ENCODE peak calls at places on chromosomes 4 and X, in eight cellular contexts. One of them, this sample, is unnamed.

GRCh38 chr4:1786544-1787362 is 6.3 kb upstream of the FGFR3 start:
- DNase-seq in SK-MEL-5: no peak
- DNase-seq in transverse colon: no peak
- DNase-seq in ureter: no peak
- DNase-seq in heart right ventricle: no peak
- DNase-seq in activated CD8-positive, alpha-beta T cell treated with anti-CD3 and anti-CD28 coated beads, Interleukin-2, amount 10 ng/mL, durations not matched to agents 7 days and 5 days: no peak
- DNase-seq in ELF-1: no peak
- DNase-seq in NCI-H2081: no peak
- DNase-seq in this sample: no peak

GRCh38 chrX:87664381-87664780 is 146.8 kb downstream of the KLHL4 start:
- DNase-seq in SK-MEL-5: peak
- DNase-seq in transverse colon: no peak
- DNase-seq in ureter: no peak
- DNase-seq in heart right ventricle: no peak
- DNase-seq in activated CD8-positive, alpha-beta T cell treated with anti-CD3 and anti-CD28 coated beads, Interleukin-2, amount 10 ng/mL, durations not matched to agents 7 days and 5 days: no peak
- DNase-seq in ELF-1: no peak
- DNase-seq in NCI-H2081: peak
- DNase-seq in this sample: no peak

GRCh38 chrX:31260351-31260750 is 188.5 kb upstream of the FTHL17 start:
- DNase-seq in SK-MEL-5: no peak
- DNase-seq in transverse colon: no peak
- DNase-seq in ureter: no peak
- DNase-seq in heart right ventricle: no peak
- DNase-seq in activated CD8-positive, alpha-beta T cell treated with anti-CD3 and anti-CD28 coated beads, Interleukin-2, amount 10 ng/mL, durations not matched to agents 7 days and 5 days: no peak
- DNase-seq in ELF-1: no peak
- DNase-seq in NCI-H2081: no peak
- DNase-seq in this sample: no peak

GRCh38 chr4:139219450-139220055 is 42.5 kb upstream of the ELF2 start:
- DNase-seq in SK-MEL-5: no peak
- DNase-seq in transverse colon: no peak
- DNase-seq in ureter: no peak
- DNase-seq in heart right ventricle: no peak
- DNase-seq in activated CD8-positive, alpha-beta T cell treated with anti-CD3 and anti-CD28 coated beads, Interleukin-2, amount 10 ng/mL, durations not matched to agents 7 days and 5 days: no peak
- DNase-seq in ELF-1: no peak
- DNase-seq in NCI-H2081: no peak
- DNase-seq in this sample: no peak

GRCh38 chrX:129905787-129906580 is at the start of gene UTP14A:
- DNase-seq in SK-MEL-5: peak
- DNase-seq in transverse colon: peak
- DNase-seq in ureter: peak
- DNase-seq in heart right ventricle: peak
- DNase-seq in activated CD8-positive, alpha-beta T cell treated with anti-CD3 and anti-CD28 coated beads, Interleukin-2, amount 10 ng/mL, durations not matched to agents 7 days and 5 days: peak
- DNase-seq in ELF-1: peak
- DNase-seq in NCI-H2081: peak
- DNase-seq in this sample: peak

GRCh38 chr4:128810871-128811570 is 1.5 kb downstream of the JADE1 start:
- DNase-seq in SK-MEL-5: peak
- DNase-seq in transverse colon: peak
- DNase-seq in ureter: peak
- DNase-seq in heart right ventricle: peak
- DNase-seq in activated CD8-positive, alpha-beta T cell treated with anti-CD3 and anti-CD28 coated beads, Interleukin-2, amount 10 ng/mL, durations not matched to agents 7 days and 5 days: peak
- DNase-seq in ELF-1: peak
- DNase-seq in NCI-H2081: peak
- DNase-seq in this sample: peak

GRCh38 chrX:87621697-87622096 is 104.1 kb downstream of the KLHL4 start:
- DNase-seq in SK-MEL-5: peak
- DNase-seq in transverse colon: no peak
- DNase-seq in ureter: no peak
- DNase-seq in heart right ventricle: peak
- DNase-seq in activated CD8-positive, alpha-beta T cell treated with anti-CD3 and anti-CD28 coated beads, Interleukin-2, amount 10 ng/mL, durations not matched to agents 7 days and 5 days: no peak
- DNase-seq in ELF-1: no peak
- DNase-seq in NCI-H2081: no peak
- DNase-seq in this sample: no peak

GRCh38 chr4:132818091-132818490 is 331.0 kb upstream of the PCDH10 start:
- DNase-seq in SK-MEL-5: peak
- DNase-seq in transverse colon: no peak
- DNase-seq in ureter: no peak
- DNase-seq in heart right ventricle: no peak
- DNase-seq in activated CD8-positive, alpha-beta T cell treated with anti-CD3 and anti-CD28 coated beads, Interleukin-2, amount 10 ng/mL, durations not matched to agents 7 days and 5 days: no peak
- DNase-seq in ELF-1: peak
- DNase-seq in NCI-H2081: no peak
- DNase-seq in this sample: peak

GRCh38 chr4:7663075-7663541 is 228.4 kb upstream of the PSAPL1 start:
- DNase-seq in SK-MEL-5: no peak
- DNase-seq in transverse colon: no peak
- DNase-seq in ureter: no peak
- DNase-seq in heart right ventricle: no peak
- DNase-seq in activated CD8-positive, alpha-beta T cell treated with anti-CD3 and anti-CD28 coated beads, Interleukin-2, amount 10 ng/mL, durations not matched to agents 7 days and 5 days: peak
- DNase-seq in ELF-1: no peak
- DNase-seq in NCI-H2081: no peak
- DNase-seq in this sample: no peak

GRCh38 chr4:138887341-138887740 is 128.2 kb upstream of the NOCT start:
- DNase-seq in SK-MEL-5: no peak
- DNase-seq in transverse colon: no peak
- DNase-seq in ureter: no peak
- DNase-seq in heart right ventricle: no peak
- DNase-seq in activated CD8-positive, alpha-beta T cell treated with anti-CD3 and anti-CD28 coated beads, Interleukin-2, amount 10 ng/mL, durations not matched to agents 7 days and 5 days: no peak
- DNase-seq in ELF-1: no peak
- DNase-seq in NCI-H2081: no peak
- DNase-seq in this sample: no peak

GRCh38 chr4:7687796-7688195 is 251.9 kb downstream of the AFAP1 start:
- DNase-seq in SK-MEL-5: no peak
- DNase-seq in transverse colon: no peak
- DNase-seq in ureter: no peak
- DNase-seq in heart right ventricle: no peak
- DNase-seq in activated CD8-positive, alpha-beta T cell treated with anti-CD3 and anti-CD28 coated beads, Interleukin-2, amount 10 ng/mL, durations not matched to agents 7 days and 5 days: no peak
- DNase-seq in ELF-1: no peak
- DNase-seq in NCI-H2081: no peak
- DNase-seq in this sample: no peak

GRCh38 chrX:56233100-56233499 is 944 bp downstream of the KLF8 start:
- DNase-seq in SK-MEL-5: no peak
- DNase-seq in transverse colon: no peak
- DNase-seq in ureter: no peak
- DNase-seq in heart right ventricle: no peak
- DNase-seq in activated CD8-positive, alpha-beta T cell treated with anti-CD3 and anti-CD28 coated beads, Interleukin-2, amount 10 ng/mL, durations not matched to agents 7 days and 5 days: no peak
- DNase-seq in ELF-1: no peak
- DNase-seq in NCI-H2081: no peak
- DNase-seq in this sample: no peak

GRCh38 chr4:80182237-80182866 is 15.0 kb upstream of the PRDM8 start:
- DNase-seq in SK-MEL-5: no peak
- DNase-seq in transverse colon: no peak
- DNase-seq in ureter: no peak
- DNase-seq in heart right ventricle: no peak
- DNase-seq in activated CD8-positive, alpha-beta T cell treated with anti-CD3 and anti-CD28 coated beads, Interleukin-2, amount 10 ng/mL, durations not matched to agents 7 days and 5 days: peak
- DNase-seq in ELF-1: no peak
- DNase-seq in NCI-H2081: no peak
- DNase-seq in this sample: no peak

GRCh38 chr4:25757452-25757851 is 101.8 kb downstream of the SLC34A2 start:
- DNase-seq in SK-MEL-5: no peak
- DNase-seq in transverse colon: no peak
- DNase-seq in ureter: no peak
- DNase-seq in heart right ventricle: no peak
- DNase-seq in activated CD8-positive, alpha-beta T cell treated with anti-CD3 and anti-CD28 coated beads, Interleukin-2, amount 10 ng/mL, durations not matched to agents 7 days and 5 days: no peak
- DNase-seq in ELF-1: no peak
- DNase-seq in NCI-H2081: no peak
- DNase-seq in this sample: no peak

GRCh38 chr4:139655116-139655515 is 10.5 kb upstream of the MGST2 start:
- DNase-seq in SK-MEL-5: peak
- DNase-seq in transverse colon: no peak
- DNase-seq in ureter: no peak
- DNase-seq in heart right ventricle: no peak
- DNase-seq in activated CD8-positive, alpha-beta T cell treated with anti-CD3 and anti-CD28 coated beads, Interleukin-2, amount 10 ng/mL, durations not matched to agents 7 days and 5 days: no peak
- DNase-seq in ELF-1: peak
- DNase-seq in NCI-H2081: peak
- DNase-seq in this sample: no peak

GRCh38 chr4:88275949-88276515 is 8.3 kb downstream of the PPM1K start:
- DNase-seq in SK-MEL-5: no peak
- DNase-seq in transverse colon: no peak
- DNase-seq in ureter: no peak
- DNase-seq in heart right ventricle: no peak
- DNase-seq in activated CD8-positive, alpha-beta T cell treated with anti-CD3 and anti-CD28 coated beads, Interleukin-2, amount 10 ng/mL, durations not matched to agents 7 days and 5 days: no peak
- DNase-seq in ELF-1: no peak
- DNase-seq in NCI-H2081: no peak
- DNase-seq in this sample: no peak

GRCh38 chr4:183035726-183036415 is 63.2 kb upstream of the WWC2 start:
- DNase-seq in SK-MEL-5: no peak
- DNase-seq in transverse colon: no peak
- DNase-seq in ureter: no peak
- DNase-seq in heart right ventricle: no peak
- DNase-seq in activated CD8-positive, alpha-beta T cell treated with anti-CD3 and anti-CD28 coated beads, Interleukin-2, amount 10 ng/mL, durations not matched to agents 7 days and 5 days: no peak
- DNase-seq in ELF-1: peak
- DNase-seq in NCI-H2081: no peak
- DNase-seq in this sample: no peak

GRCh38 chr4:184624972-184625554 is 24.2 kb downstream of the CASP3 start:
- DNase-seq in SK-MEL-5: no peak
- DNase-seq in transverse colon: no peak
- DNase-seq in ureter: no peak
- DNase-seq in heart right ventricle: no peak
- DNase-seq in activated CD8-positive, alpha-beta T cell treated with anti-CD3 and anti-CD28 coated beads, Interleukin-2, amount 10 ng/mL, durations not matched to agents 7 days and 5 days: no peak
- DNase-seq in ELF-1: no peak
- DNase-seq in NCI-H2081: no peak
- DNase-seq in this sample: no peak

GRCh38 chr4:93303440-93303839 is 525.1 kb upstream of the ATOH1 start:
- DNase-seq in SK-MEL-5: no peak
- DNase-seq in transverse colon: no peak
- DNase-seq in ureter: no peak
- DNase-seq in heart right ventricle: no peak
- DNase-seq in activated CD8-positive, alpha-beta T cell treated with anti-CD3 and anti-CD28 coated beads, Interleukin-2, amount 10 ng/mL, durations not matched to agents 7 days and 5 days: no peak
- DNase-seq in ELF-1: no peak
- DNase-seq in NCI-H2081: no peak
- DNase-seq in this sample: no peak

GRCh38 chr4:3688018-3688998 is 77.9 kb upstream of the ADRA2C start:
- DNase-seq in SK-MEL-5: no peak
- DNase-seq in transverse colon: no peak
- DNase-seq in ureter: no peak
- DNase-seq in heart right ventricle: no peak
- DNase-seq in activated CD8-positive, alpha-beta T cell treated with anti-CD3 and anti-CD28 coated beads, Interleukin-2, amount 10 ng/mL, durations not matched to agents 7 days and 5 days: no peak
- DNase-seq in ELF-1: no peak
- DNase-seq in NCI-H2081: no peak
- DNase-seq in this sample: no peak

GRCh38 chr4:142473218-142473959 is 372.7 kb downstream of the INPP4B start:
- DNase-seq in SK-MEL-5: peak
- DNase-seq in transverse colon: peak
- DNase-seq in ureter: no peak
- DNase-seq in heart right ventricle: peak
- DNase-seq in activated CD8-positive, alpha-beta T cell treated with anti-CD3 and anti-CD28 coated beads, Interleukin-2, amount 10 ng/mL, durations not matched to agents 7 days and 5 days: no peak
- DNase-seq in ELF-1: no peak
- DNase-seq in NCI-H2081: no peak
- DNase-seq in this sample: no peak

GRCh38 chr4:16513876-16514275 is 287.6 kb upstream of the TAPT1 start:
- DNase-seq in SK-MEL-5: no peak
- DNase-seq in transverse colon: no peak
- DNase-seq in ureter: no peak
- DNase-seq in heart right ventricle: no peak
- DNase-seq in activated CD8-positive, alpha-beta T cell treated with anti-CD3 and anti-CD28 coated beads, Interleukin-2, amount 10 ng/mL, durations not matched to agents 7 days and 5 days: no peak
- DNase-seq in ELF-1: no peak
- DNase-seq in NCI-H2081: no peak
- DNase-seq in this sample: no peak

GRCh38 chr4:153142700-153143438 is 61.4 kb upstream of the TRIM2 start:
- DNase-seq in SK-MEL-5: peak
- DNase-seq in transverse colon: peak
- DNase-seq in ureter: peak
- DNase-seq in heart right ventricle: peak
- DNase-seq in activated CD8-positive, alpha-beta T cell treated with anti-CD3 and anti-CD28 coated beads, Interleukin-2, amount 10 ng/mL, durations not matched to agents 7 days and 5 days: peak
- DNase-seq in ELF-1: peak
- DNase-seq in NCI-H2081: peak
- DNase-seq in this sample: peak

GRCh38 chr4:33184684-33185083 is 2464.5 kb downstream of the PCDH7 start:
- DNase-seq in SK-MEL-5: no peak
- DNase-seq in transverse colon: no peak
- DNase-seq in ureter: no peak
- DNase-seq in heart right ventricle: no peak
- DNase-seq in activated CD8-positive, alpha-beta T cell treated with anti-CD3 and anti-CD28 coated beads, Interleukin-2, amount 10 ng/mL, durations not matched to agents 7 days and 5 days: no peak
- DNase-seq in ELF-1: no peak
- DNase-seq in NCI-H2081: no peak
- DNase-seq in this sample: no peak

GRCh38 chr4:81042578-81043365 is 12.3 kb downstream of the BMP3 start:
- DNase-seq in SK-MEL-5: no peak
- DNase-seq in transverse colon: no peak
- DNase-seq in ureter: no peak
- DNase-seq in heart right ventricle: no peak
- DNase-seq in activated CD8-positive, alpha-beta T cell treated with anti-CD3 and anti-CD28 coated beads, Interleukin-2, amount 10 ng/mL, durations not matched to agents 7 days and 5 days: no peak
- DNase-seq in ELF-1: no peak
- DNase-seq in NCI-H2081: no peak
- DNase-seq in this sample: no peak

GRCh38 chr4:30208731-30209435 is 511.3 kb upstream of the PCDH7 start:
- DNase-seq in SK-MEL-5: no peak
- DNase-seq in transverse colon: no peak
- DNase-seq in ureter: no peak
- DNase-seq in heart right ventricle: no peak
- DNase-seq in activated CD8-positive, alpha-beta T cell treated with anti-CD3 and anti-CD28 coated beads, Interleukin-2, amount 10 ng/mL, durations not matched to agents 7 days and 5 days: no peak
- DNase-seq in ELF-1: no peak
- DNase-seq in NCI-H2081: no peak
- DNase-seq in this sample: no peak

GRCh38 chrX:13101439-13102139 is 57.2 kb upstream of the FAM9C start:
- DNase-seq in SK-MEL-5: no peak
- DNase-seq in transverse colon: peak
- DNase-seq in ureter: peak
- DNase-seq in heart right ventricle: peak
- DNase-seq in activated CD8-positive, alpha-beta T cell treated with anti-CD3 and anti-CD28 coated beads, Interleukin-2, amount 10 ng/mL, durations not matched to agents 7 days and 5 days: peak
- DNase-seq in ELF-1: peak
- DNase-seq in NCI-H2081: no peak
- DNase-seq in this sample: peak

GRCh38 chrX:77597090-77597489 is 149.9 kb downstream of the FGF16 start:
- DNase-seq in SK-MEL-5: peak
- DNase-seq in transverse colon: no peak
- DNase-seq in ureter: no peak
- DNase-seq in heart right ventricle: no peak
- DNase-seq in activated CD8-positive, alpha-beta T cell treated with anti-CD3 and anti-CD28 coated beads, Interleukin-2, amount 10 ng/mL, durations not matched to agents 7 days and 5 days: no peak
- DNase-seq in ELF-1: no peak
- DNase-seq in NCI-H2081: no peak
- DNase-seq in this sample: no peak

GRCh38 chr4:1855334-1856070 is 454 bp downstream of the LETM1 start:
- DNase-seq in SK-MEL-5: no peak
- DNase-seq in transverse colon: peak
- DNase-seq in ureter: peak
- DNase-seq in heart right ventricle: no peak
- DNase-seq in activated CD8-positive, alpha-beta T cell treated with anti-CD3 and anti-CD28 coated beads, Interleukin-2, amount 10 ng/mL, durations not matched to agents 7 days and 5 days: peak
- DNase-seq in ELF-1: no peak
- DNase-seq in NCI-H2081: no peak
- DNase-seq in this sample: no peak

GRCh38 chrX:16185725-16186136 is 18.4 kb downstream of the MAGEB17 start:
- DNase-seq in SK-MEL-5: peak
- DNase-seq in transverse colon: no peak
- DNase-seq in ureter: no peak
- DNase-seq in heart right ventricle: no peak
- DNase-seq in activated CD8-positive, alpha-beta T cell treated with anti-CD3 and anti-CD28 coated beads, Interleukin-2, amount 10 ng/mL, durations not matched to agents 7 days and 5 days: no peak
- DNase-seq in ELF-1: no peak
- DNase-seq in NCI-H2081: no peak
- DNase-seq in this sample: peak

GRCh38 chr4:15182600-15183222 is 180.4 kb downstream of the CPEB2 start:
- DNase-seq in SK-MEL-5: no peak
- DNase-seq in transverse colon: no peak
- DNase-seq in ureter: no peak
- DNase-seq in heart right ventricle: no peak
- DNase-seq in activated CD8-positive, alpha-beta T cell treated with anti-CD3 and anti-CD28 coated beads, Interleukin-2, amount 10 ng/mL, durations not matched to agents 7 days and 5 days: no peak
- DNase-seq in ELF-1: no peak
- DNase-seq in NCI-H2081: no peak
- DNase-seq in this sample: no peak

GRCh38 chr4:140106277-140106842 is 47.6 kb downstream of the MAML3 start:
- DNase-seq in SK-MEL-5: no peak
- DNase-seq in transverse colon: no peak
- DNase-seq in ureter: no peak
- DNase-seq in heart right ventricle: no peak
- DNase-seq in activated CD8-positive, alpha-beta T cell treated with anti-CD3 and anti-CD28 coated beads, Interleukin-2, amount 10 ng/mL, durations not matched to agents 7 days and 5 days: no peak
- DNase-seq in ELF-1: no peak
- DNase-seq in NCI-H2081: no peak
- DNase-seq in this sample: no peak

GRCh38 chr4:86595426-86595805 is 1.3 kb downstream of the PTPN13 start:
- DNase-seq in SK-MEL-5: no peak
- DNase-seq in transverse colon: no peak
- DNase-seq in ureter: no peak
- DNase-seq in heart right ventricle: no peak
- DNase-seq in activated CD8-positive, alpha-beta T cell treated with anti-CD3 and anti-CD28 coated beads, Interleukin-2, amount 10 ng/mL, durations not matched to agents 7 days and 5 days: no peak
- DNase-seq in ELF-1: peak
- DNase-seq in NCI-H2081: peak
- DNase-seq in this sample: no peak

GRCh38 chr4:141432000-141432712 is 204.2 kb upstream of the IL15 start:
- DNase-seq in SK-MEL-5: no peak
- DNase-seq in transverse colon: no peak
- DNase-seq in ureter: no peak
- DNase-seq in heart right ventricle: no peak
- DNase-seq in activated CD8-positive, alpha-beta T cell treated with anti-CD3 and anti-CD28 coated beads, Interleukin-2, amount 10 ng/mL, durations not matched to agents 7 days and 5 days: no peak
- DNase-seq in ELF-1: no peak
- DNase-seq in NCI-H2081: no peak
- DNase-seq in this sample: no peak

This sample was measured in NCI-H2227 treated with DMSO at 0.1 percent for 48 hours.